ENCODE peak calls at places on chromosome 15, in five cellular contexts. One of them, this sample, is unnamed.

GRCh38 chr15:75920079-75920478 is 16.4 kb downstream of the FBXO22 start:
- DNase-seq in Peyer's patch: no peak
- DNase-seq in Karpas-422: no peak
- DNase-seq in cardiac muscle cell: no peak
- DNase-seq in sigmoid colon: no peak
- DNase-seq in this sample: no peak

GRCh38 chr15:26729581-26729980 is 43.3 kb downstream of the GABRB3 start:
- DNase-seq in Karpas-422: no peak
- DNase-seq in cardiac muscle cell: no peak
- DNase-seq in Peyer's patch: no peak
- DNase-seq in sigmoid colon: no peak
- DNase-seq in this sample: no peak

GRCh38 chr15:79682851-79683288 is 213.9 kb downstream of the MTHFS start:
- DNase-seq in Peyer's patch: no peak
- DNase-seq in Karpas-422: no peak
- DNase-seq in cardiac muscle cell: peak; percentile 37
- DNase-seq in sigmoid colon: no peak
- DNase-seq in this sample: no peak

GRCh38 chr15:34795267-34796081 is at the start of gene ACTC1:
- DNase-seq in sigmoid colon: peak; percentile 72
- DNase-seq in Karpas-422: no peak
- DNase-seq in Peyer's patch: no peak
- DNase-seq in cardiac muscle cell: peak; percentile 55
- DNase-seq in this sample: peak; percentile 83

GRCh38 chr15:64600794-64601193 is 140.4 kb downstream of the ZNF609 start:
- DNase-seq in Peyer's patch: no peak
- DNase-seq in cardiac muscle cell: no peak
- DNase-seq in Karpas-422: peak; percentile 55
- DNase-seq in sigmoid colon: no peak
- DNase-seq in this sample: no peak

GRCh38 chr15:56886450-56886856 is 32.0 kb upstream of the TCF12 start:
- DNase-seq in Peyer's patch: peak; percentile 28
- DNase-seq in Karpas-422: no peak
- DNase-seq in sigmoid colon: no peak
- DNase-seq in cardiac muscle cell: no peak
- DNase-seq in this sample: no peak

GRCh38 chr15:57356178-57356577 is 20.1 kb upstream of the CGNL1 start:
- DNase-seq in sigmoid colon: no peak
- DNase-seq in Karpas-422: no peak
- DNase-seq in Peyer's patch: no peak
- DNase-seq in cardiac muscle cell: no peak
- DNase-seq in this sample: no peak

GRCh38 chr15:41971893-41972340 is 440 bp downstream of the EHD4 start:
- DNase-seq in Karpas-422: no peak
- DNase-seq in Peyer's patch: peak; percentile 35
- DNase-seq in cardiac muscle cell: no peak
- DNase-seq in sigmoid colon: no peak
- DNase-seq in this sample: no peak

GRCh38 chr15:61057376-61057775 is 171.7 kb downstream of the RORA start:
- DNase-seq in Karpas-422: no peak
- DNase-seq in sigmoid colon: no peak
- DNase-seq in Peyer's patch: no peak
- DNase-seq in cardiac muscle cell: no peak
- DNase-seq in this sample: no peak

GRCh38 chr15:59436774-59437472 is 1.1 kb upstream of the FAM81A start:
- DNase-seq in Peyer's patch: no peak
- DNase-seq in Karpas-422: no peak
- DNase-seq in sigmoid colon: peak; percentile 65
- DNase-seq in cardiac muscle cell: peak; percentile 45
- DNase-seq in this sample: no peak

GRCh38 chr15:58469432-58470353 is 37.9 kb downstream of the LIPC start:
- DNase-seq in sigmoid colon: no peak
- DNase-seq in cardiac muscle cell: peak; percentile 98
- DNase-seq in Peyer's patch: no peak
- DNase-seq in Karpas-422: no peak
- DNase-seq in this sample: no peak

GRCh38 chr15:92083190-92083589 is 229.7 kb downstream of the SLCO3A1 start:
- DNase-seq in sigmoid colon: no peak
- DNase-seq in Peyer's patch: no peak
- DNase-seq in Karpas-422: no peak
- DNase-seq in cardiac muscle cell: no peak
- DNase-seq in this sample: no peak

GRCh38 chr15:79721256-79721655 is 175.6 kb downstream of the MTHFS start:
- DNase-seq in cardiac muscle cell: peak; percentile 74
- DNase-seq in Peyer's patch: no peak
- DNase-seq in sigmoid colon: no peak
- DNase-seq in Karpas-422: no peak
- DNase-seq in this sample: no peak

GRCh38 chr15:40500584-40501330 is 30.0 kb downstream of the CHST14 start:
- DNase-seq in sigmoid colon: no peak
- DNase-seq in Peyer's patch: no peak
- DNase-seq in Karpas-422: peak; percentile 31
- DNase-seq in cardiac muscle cell: no peak
- DNase-seq in this sample: no peak

GRCh38 chr15:39621210-39621609 is 40.3 kb downstream of the THBS1 start:
- DNase-seq in Peyer's patch: no peak
- DNase-seq in cardiac muscle cell: peak; percentile 43
- DNase-seq in sigmoid colon: no peak
- DNase-seq in Karpas-422: no peak
- DNase-seq in this sample: no peak

GRCh38 chr15:58241872-58242271 is 103.7 kb downstream of the AQP9 start:
- DNase-seq in Peyer's patch: no peak
- DNase-seq in cardiac muscle cell: no peak
- DNase-seq in Karpas-422: no peak
- DNase-seq in sigmoid colon: no peak
- DNase-seq in this sample: no peak

GRCh38 chr15:44775923-44776322 is 39.6 kb downstream of the TRIM69 start:
- DNase-seq in Karpas-422: peak; percentile 88
- DNase-seq in cardiac muscle cell: peak; percentile 27
- DNase-seq in sigmoid colon: no peak
- DNase-seq in Peyer's patch: peak; percentile 17
- DNase-seq in this sample: no peak

GRCh38 chr15:76206325-76206976 is 104.8 kb downstream of the ETFA start:
- DNase-seq in cardiac muscle cell: peak; percentile 86
- DNase-seq in Peyer's patch: peak; percentile 23
- DNase-seq in Karpas-422: no peak
- DNase-seq in sigmoid colon: peak; percentile 90
- DNase-seq in this sample: peak; percentile 91

GRCh38 chr15:26235148-26235769 is 372.1 kb upstream of the ATP10A start:
- DNase-seq in Peyer's patch: no peak
- DNase-seq in sigmoid colon: no peak
- DNase-seq in Karpas-422: no peak
- DNase-seq in cardiac muscle cell: no peak
- DNase-seq in this sample: no peak

GRCh38 chr15:47990821-47991220 is 130.0 kb upstream of the SLC24A5 start:
- DNase-seq in Peyer's patch: no peak
- DNase-seq in sigmoid colon: no peak
- DNase-seq in Karpas-422: no peak
- DNase-seq in cardiac muscle cell: no peak
- DNase-seq in this sample: no peak

GRCh38 chr15:64521726-64522164 is 61.4 kb downstream of the ZNF609 start:
- DNase-seq in Karpas-422: no peak
- DNase-seq in cardiac muscle cell: peak; percentile 82
- DNase-seq in Peyer's patch: no peak
- DNase-seq in sigmoid colon: peak; percentile 60
- DNase-seq in this sample: no peak

GRCh38 chr15:29919380-29919881 is 97.2 kb upstream of the TJP1 start:
- DNase-seq in cardiac muscle cell: no peak
- DNase-seq in sigmoid colon: no peak
- DNase-seq in Peyer's patch: no peak
- DNase-seq in Karpas-422: no peak
- DNase-seq in this sample: no peak

GRCh38 chr15:84099181-84099580 is 136.4 kb upstream of the GOLGA6L4 start:
- DNase-seq in Peyer's patch: no peak
- DNase-seq in sigmoid colon: no peak
- DNase-seq in Karpas-422: peak; percentile 56
- DNase-seq in cardiac muscle cell: peak; percentile 69
- DNase-seq in this sample: no peak

GRCh38 chr15:31236184-31237041 is 90.2 kb upstream of the KLF13 start:
- DNase-seq in Peyer's patch: no peak
- DNase-seq in Karpas-422: peak; percentile 92
- DNase-seq in cardiac muscle cell: peak; percentile 98
- DNase-seq in sigmoid colon: peak; percentile 96
- DNase-seq in this sample: peak; percentile 85

GRCh38 chr15:41332788-41333527 is at the start of gene NUSAP1:
- DNase-seq in Karpas-422: peak; percentile 79
- DNase-seq in sigmoid colon: no peak
- DNase-seq in Peyer's patch: no peak
- DNase-seq in cardiac muscle cell: no peak
- DNase-seq in this sample: no peak

GRCh38 chr15:65801229-65801813 is 9.2 kb upstream of the DENND4A start:
- DNase-seq in sigmoid colon: no peak
- DNase-seq in Karpas-422: no peak
- DNase-seq in cardiac muscle cell: no peak
- DNase-seq in Peyer's patch: no peak
- DNase-seq in this sample: no peak

GRCh38 chr15:20346082-20346805 is 195.4 kb downstream of the GOLGA6L6 start:
- DNase-seq in Peyer's patch: peak; percentile 15
- DNase-seq in Karpas-422: peak; percentile 29
- DNase-seq in sigmoid colon: peak; percentile 65
- DNase-seq in cardiac muscle cell: no peak
- DNase-seq in this sample: peak; percentile 41

GRCh38 chr15:20348291-20348899 is 193.2 kb downstream of the GOLGA6L6 start:
- DNase-seq in Peyer's patch: no peak
- DNase-seq in cardiac muscle cell: no peak
- DNase-seq in Karpas-422: no peak
- DNase-seq in sigmoid colon: peak; percentile 62
- DNase-seq in this sample: peak; percentile 39

GRCh38 chr15:20351448-20351961 is 190.1 kb downstream of the GOLGA6L6 start:
- DNase-seq in Karpas-422: no peak
- DNase-seq in cardiac muscle cell: no peak
- DNase-seq in sigmoid colon: peak; percentile 67
- DNase-seq in Peyer's patch: peak; percentile 15
- DNase-seq in this sample: peak; percentile 84

GRCh38 chr15:20349774-20350498 is 191.7 kb downstream of the GOLGA6L6 start:
- DNase-seq in Peyer's patch: peak; percentile 15
- DNase-seq in cardiac muscle cell: no peak
- DNase-seq in sigmoid colon: peak; percentile 66
- DNase-seq in Karpas-422: no peak
- DNase-seq in this sample: peak; percentile 85

GRCh38 chr15:20348900-20349773 is 192.5 kb downstream of the GOLGA6L6 start:
- DNase-seq in Karpas-422: no peak
- DNase-seq in Peyer's patch: no peak
- DNase-seq in sigmoid colon: peak; percentile 66
- DNase-seq in cardiac muscle cell: no peak
- DNase-seq in this sample: peak; percentile 51
- H3K27me3 ChIP-seq in Karpas-422: no peaks in the 10 kb centered on the region
- H3K27me3 ChIP-seq in Peyer's patch: no peaks in the 10 kb centered on the region
- H3K27me3 ChIP-seq in sigmoid colon: no peaks in the 10 kb centered on the region
- H3K27me3 ChIP-seq in cardiac muscle cell: no peaks in the 10 kb centered on the region
- H3K27me3 ChIP-seq in this sample: no peaks in the 10 kb centered on the region

DNA sequence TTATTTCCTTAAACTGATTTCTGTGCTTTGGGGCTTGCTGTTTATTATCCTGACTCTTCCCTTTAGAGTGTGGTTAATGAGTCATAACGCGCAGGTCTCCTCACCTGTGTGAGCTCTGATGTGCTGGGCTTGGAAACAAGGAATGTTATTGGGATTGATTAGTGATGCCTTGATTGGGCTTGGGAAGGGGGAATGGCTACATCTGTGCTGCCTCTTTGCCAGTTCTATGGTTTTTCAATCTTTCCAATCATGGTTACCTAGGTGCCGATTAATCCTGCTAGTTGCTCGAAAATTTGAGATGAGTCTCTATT is 161.0 kb downstream of the THSD4 start:
- DNase-seq in Peyer's patch: no peak
- DNase-seq in cardiac muscle cell: no peak
- DNase-seq in sigmoid colon: no peak
- DNase-seq in Karpas-422: no peak
- DNase-seq in this sample: no peak
- H3K4me1 ChIP-seq in Peyer's patch: no peaks in the 10 kb centered on the region
- H3K4me1 ChIP-seq in cardiac muscle cell: peaks cover 17% of the 10 kb centered on the region
- H3K4me1 ChIP-seq in sigmoid colon: no peaks in the 10 kb centered on the region
- H3K4me1 ChIP-seq in Karpas-422: no peaks in the 10 kb centered on the region
- H3K4me1 ChIP-seq in this sample: peaks cover 7% of the 10 kb centered on the region

DNA sequence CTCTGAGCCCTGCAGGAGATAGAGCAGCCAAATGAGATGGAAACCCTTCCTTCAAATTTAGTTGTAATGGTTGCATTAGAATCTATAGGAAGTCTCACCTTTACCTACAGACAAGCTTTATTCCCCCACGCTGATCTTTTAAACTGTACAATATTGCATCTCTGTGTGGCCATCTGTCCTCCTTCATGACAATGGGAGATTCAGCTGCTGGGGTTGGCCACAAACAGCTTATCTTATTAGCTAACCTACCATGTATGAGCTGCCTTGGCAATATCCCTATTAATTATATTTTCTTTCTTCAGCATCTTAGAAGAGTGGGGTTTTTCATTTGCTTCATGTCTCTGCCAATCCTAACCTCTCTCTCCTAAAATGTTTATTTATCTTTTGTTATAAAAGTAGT is 238.7 kb upstream of the NR2E3 start:
- DNase-seq in Karpas-422: no peak
- DNase-seq in sigmoid colon: no peak
- DNase-seq in cardiac muscle cell: no peak
- DNase-seq in Peyer's patch: no peak
- DNase-seq in this sample: no peak
- H3K27ac ChIP-seq in Karpas-422: no peak overlapping the region
- H3K27ac ChIP-seq in sigmoid colon: no peak overlapping the region
- H3K27ac ChIP-seq in cardiac muscle cell: no peak overlapping the region
- H3K27ac ChIP-seq in Peyer's patch: no peak overlapping the region
- H3K27ac ChIP-seq in this sample: no peak overlapping the region

GRCh38 chr15:72184165-72184811 is 13.3 kb downstream of the GRAMD2A start:
- DNase-seq in cardiac muscle cell: peak; percentile 39
- DNase-seq in Peyer's patch: no peak
- DNase-seq in sigmoid colon: no peak
- DNase-seq in Karpas-422: no peak
- DNase-seq in this sample: peak; percentile 62

GRCh38 chr15:72180771-72181324 is 16.7 kb downstream of the GRAMD2A start:
- DNase-seq in Karpas-422: no peak
- DNase-seq in Peyer's patch: no peak
- DNase-seq in sigmoid colon: no peak
- DNase-seq in cardiac muscle cell: no peak
- DNase-seq in this sample: no peak

GRCh38 chr15:72183781-72184164 is 13.8 kb downstream of the GRAMD2A start:
- DNase-seq in Karpas-422: no peak
- DNase-seq in cardiac muscle cell: no peak
- DNase-seq in Peyer's patch: no peak
- DNase-seq in sigmoid colon: no peak
- DNase-seq in this sample: no peak

GRCh38 chr15:72182673-72183072 is 14.9 kb downstream of the GRAMD2A start:
- DNase-seq in cardiac muscle cell: peak; percentile 18
- DNase-seq in Peyer's patch: no peak
- DNase-seq in Karpas-422: no peak
- DNase-seq in sigmoid colon: no peak
- DNase-seq in this sample: no peak

GRCh38 chr15:72182244-72182643 is 15.3 kb downstream of the GRAMD2A start:
- DNase-seq in cardiac muscle cell: no peak
- DNase-seq in Karpas-422: no peak
- DNase-seq in Peyer's patch: no peak
- DNase-seq in sigmoid colon: no peak
- DNase-seq in this sample: no peak
- H3K27me3 ChIP-seq in cardiac muscle cell: peaks cover 19% of the 10 kb centered on the region
- H3K27me3 ChIP-seq in Karpas-422: no peaks in the 10 kb centered on the region
- H3K27me3 ChIP-seq in Peyer's patch: no peaks in the 10 kb centered on the region
- H3K27me3 ChIP-seq in sigmoid colon: peaks cover 26% of the 10 kb centered on the region
- H3K27me3 ChIP-seq in this sample: no peaks in the 10 kb centered on the region

This sample was measured in aorta.